ENCODE peak calls at places on chromosomes 7 and 10, in seven cellular contexts. N is naive thymus-derived CD4-positive, alpha-beta T cell; Y is HCT116; A is thoracic aorta; E is effector memory CD4-positive, alpha-beta T cell; P is left lung; W is Peyer's patch. Z is an unnamed sample.
A peak's percentile ranks its signal among the peaks of the same experiment; 100 is the strongest.

GRCh38 chr7:151990567-151990966 is 34.3 kb downstream of the GALNTL5 start:
- DNase-seq in W (no peak), N (no peak), A (no peak), Y (no peak), P (no peak), E (no peak), Z (no peak)

GRCh38 chr7:24152907-24153513 is 131.0 kb upstream of the NPY start:
- DNase-seq in N (no peak), W (no peak), A (no peak), E (no peak), Y (no peak), P (no peak), Z (peak; percentile 39)

GRCh38 chr10:92552310-92552709 is 21.6 kb downstream of the IDE start:
- DNase-seq in A (no peak), W (no peak), E (no peak), Y (no peak), N (no peak), P (no peak), Z (no peak)

GRCh38 chr10:66982792-66983481 is 57.1 kb downstream of the LRRTM3 start:
- DNase-seq in Y (no peak), P (no peak), N (no peak), W (no peak), A (no peak), E (no peak), Z (no peak)

GRCh38 chr10:29719281-29719675 is 84.5 kb upstream of the SVIL start:
- DNase-seq in P (no peak), E (no peak), N (no peak), Y (no peak), A (no peak), W (no peak), Z (no peak)

GRCh38 chr10:119516381-119517234 is 25.9 kb downstream of the RGS10 start:
- DNase-seq in A (no peak), N (peak; percentile 75), W (no peak), E (peak; percentile 51), P (peak; percentile 58), Y (no peak), Z (peak; percentile 32)

GRCh38 chr7:110084177-110084807 is 1006.6 kb upstream of the LRRN3 start:
- DNase-seq in A (no peak), W (no peak), N (no peak), Y (no peak), P (no peak), E (no peak), Z (no peak)

GRCh38 chr10:20954519-20954918 is 57.4 kb upstream of the NEBL start:
- DNase-seq in A (no peak), E (no peak), P (no peak), Y (no peak), W (no peak), N (no peak), Z (no peak)

GRCh38 chr10:60465801-60466200 is 76.1 kb upstream of the ANK3 start:
- DNase-seq in P (no peak), N (no peak), E (no peak), A (no peak), Y (no peak), W (no peak), Z (no peak)

GRCh38 chr7:19470031-19470430 is 238.8 kb downstream of the POLR1F start:
- DNase-seq in A (no peak), W (no peak), P (no peak), Y (no peak), N (no peak), E (no peak), Z (no peak)

GRCh38 chr10:101558671-101559595 is 29.1 kb downstream of the POLL start:
- DNase-seq in P (no peak), A (no peak), N (no peak), W (no peak), E (no peak), Y (no peak), Z (no peak)

GRCh38 chr10:17200035-17200884 is 1.2 kb downstream of the TRDMT1 start:
- DNase-seq in E (no peak), P (no peak), N (no peak), W (no peak), Y (no peak), A (no peak), Z (peak; percentile 16)

GRCh38 chr7:139370301-139370942 is 10.7 kb downstream of the LUC7L2 start:
- DNase-seq in N (no peak), Y (no peak), P (no peak), A (no peak), W (no peak), E (no peak), Z (no peak)

GRCh38 chr7:90594791-90595317 is 1.3 kb upstream of the CDK14 start:
- DNase-seq in E (no peak), W (no peak), N (no peak), Y (no peak), P (peak; percentile 46), A (peak; percentile 24), Z (no peak)

GRCh38 chr10:31694929-31695837 is 233.4 kb downstream of the ARHGAP12 start:
- DNase-seq in P (no peak), E (no peak), W (no peak), Y (no peak), A (no peak), N (no peak), Z (no peak)

GRCh38 chr10:31701546-31701945 is 227.1 kb downstream of the ARHGAP12 start:
- DNase-seq in W (no peak), P (no peak), E (no peak), A (no peak), N (no peak), Y (no peak), Z (no peak)

GRCh38 chr10:31700222-31700621 is 228.4 kb downstream of the ARHGAP12 start:
- DNase-seq in P (no peak), Y (no peak), A (no peak), N (no peak), E (no peak), W (no peak), Z (no peak)

GRCh38 chr10:31697271-31698168 is 231.1 kb downstream of the ARHGAP12 start:
- DNase-seq in Y (no peak), P (peak; percentile 83), E (no peak), N (no peak), A (peak; percentile 85), W (peak; percentile 63), Z (no peak)

GRCh38 chr10:31698169-31698890 is 230.3 kb downstream of the ARHGAP12 start:
- DNase-seq in A (no peak), E (no peak), N (no peak), P (no peak), Y (no peak), W (no peak), Z (no peak)
- H3K4me1 ChIP-seq in A (peaks cover 63% of the 10 kb centered on the region), E (no peaks in the 10 kb centered on the region), N (no peaks in the 10 kb centered on the region), P (peaks cover 78% of the 10 kb centered on the region), Y (no peaks in the 10 kb centered on the region), W (no peaks in the 10 kb centered on the region), Z (peaks cover 2% of the 10 kb centered on the region)

DNA sequence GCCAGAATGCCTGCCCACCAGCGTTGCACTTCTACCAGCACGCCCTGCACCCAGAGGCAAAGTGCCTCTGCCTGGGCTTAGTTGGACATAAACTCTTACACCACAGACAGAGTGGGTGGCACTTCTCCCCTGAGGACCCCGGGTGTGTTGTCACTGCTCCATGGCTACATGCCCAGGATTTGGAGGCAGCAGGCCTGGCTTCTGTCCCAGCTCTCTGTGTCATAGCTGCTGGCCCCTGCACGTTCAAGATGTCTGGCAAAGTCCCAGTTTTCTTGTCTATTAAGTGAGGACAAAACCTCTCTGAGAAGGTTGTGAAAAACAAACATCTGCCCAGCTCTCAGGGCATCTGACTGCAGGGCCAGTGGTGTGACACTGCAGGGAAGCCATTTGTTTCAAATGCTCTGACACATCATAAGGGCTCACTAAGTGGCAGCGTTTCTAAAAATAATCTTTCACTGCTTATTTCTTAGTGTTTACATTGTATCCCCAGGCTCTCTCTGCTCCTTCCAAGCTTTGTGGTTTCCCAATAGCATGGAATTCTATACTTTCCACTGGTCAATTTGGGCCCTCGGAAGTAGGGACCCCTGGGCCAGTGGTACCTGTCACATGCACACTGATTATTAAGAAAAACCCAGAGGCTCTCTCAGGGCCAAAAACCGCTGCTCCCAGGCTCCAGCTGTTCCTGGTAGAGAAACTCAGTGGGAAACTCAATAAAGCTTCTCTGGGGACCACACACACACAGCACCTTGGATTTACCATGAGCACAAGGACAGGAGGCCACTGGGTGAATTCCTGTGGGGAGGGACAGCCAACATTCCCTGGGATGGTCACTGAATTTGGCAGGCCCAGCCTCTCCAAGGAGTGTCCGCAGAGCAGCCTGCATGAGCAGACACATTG is 86.2 kb upstream of the ANLN start:
- DNase-seq in Y (peak; percentile 83), A (peak; percentile 90), N (no peak), W (peak; percentile 49), P (peak; percentile 89), E (no peak), Z (no peak)
- H3K4me3 ChIP-seq in Y (peak overlapping the region; percentile 8), A (no peak overlapping the region), N (no peak overlapping the region), W (no peak overlapping the region), P (no peak overlapping the region), E (no peak overlapping the region), Z (no peak overlapping the region)

GRCh38 chr7:132934017-132934416 is 147.9 kb downstream of the CHCHD3 start:
- DNase-seq in P (no peak), N (no peak), W (no peak), Y (no peak), E (no peak), A (no peak), Z (no peak)

GRCh38 chr7:132932321-132933075 is 149.4 kb downstream of the CHCHD3 start:
- DNase-seq in Y (no peak), P (no peak), N (no peak), W (no peak), E (no peak), A (no peak), Z (no peak)

GRCh38 chr7:132937286-132937685 is 144.6 kb downstream of the CHCHD3 start:
- DNase-seq in W (no peak), N (no peak), E (no peak), P (no peak), A (no peak), Y (no peak), Z (no peak)

GRCh38 chr7:132933076-132933466 is 148.8 kb downstream of the CHCHD3 start:
- DNase-seq in E (no peak), P (no peak), N (no peak), Y (no peak), A (no peak), W (no peak), Z (peak; percentile 9)

DNA sequence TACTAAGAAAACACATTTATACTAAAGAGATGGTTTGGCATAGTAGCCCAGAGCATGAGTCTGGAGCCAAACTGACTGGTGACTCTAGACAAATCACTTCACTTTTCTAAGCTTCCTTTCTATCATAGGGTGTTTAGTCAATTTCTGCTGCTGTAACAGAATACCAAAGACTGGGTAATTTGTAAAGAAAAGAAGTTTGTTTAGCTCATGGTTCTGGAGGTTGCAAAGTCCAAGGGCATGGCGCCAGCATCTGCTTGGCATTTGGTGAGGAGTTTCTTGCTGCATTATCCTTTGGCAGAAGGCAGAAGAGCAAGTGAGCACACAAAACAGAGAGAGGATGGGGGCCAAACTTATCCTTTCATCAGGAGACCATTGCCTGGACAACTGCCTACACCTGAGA is 146.3 kb downstream of the CHCHD3 start:
- DNase-seq in W (no peak), N (no peak), E (no peak), A (no peak), Y (no peak), P (no peak), Z (no peak)
- H3K4me1 ChIP-seq in W (no peaks in the 10 kb centered on the region), N (no peaks in the 10 kb centered on the region), E (no peaks in the 10 kb centered on the region), A (no peaks in the 10 kb centered on the region), Y (no peaks in the 10 kb centered on the region), P (no peaks in the 10 kb centered on the region), Z (no peaks in the 10 kb centered on the region)

DNA sequence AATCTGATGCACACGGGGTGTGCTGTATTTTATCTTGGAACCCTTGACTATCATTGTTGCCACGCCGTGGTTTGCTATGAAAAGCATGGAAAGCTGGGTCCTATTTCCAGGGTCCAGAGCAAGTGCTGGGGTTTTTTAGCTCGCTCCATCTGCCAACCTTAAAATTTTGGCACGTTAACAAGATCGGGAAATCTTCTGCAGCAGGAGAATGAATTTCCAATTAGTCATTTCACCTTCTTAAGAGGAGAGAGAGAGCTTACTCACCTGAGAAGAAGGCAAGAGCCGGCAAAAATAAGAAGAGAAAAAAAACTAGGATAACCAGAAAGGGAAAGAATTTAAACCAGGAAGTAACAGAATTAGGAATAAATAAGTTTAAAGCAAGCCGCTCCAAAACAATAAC is 223.6 kb upstream of the CELF2 start:
- DNase-seq in P (no peak), W (no peak), E (no peak), A (no peak), N (no peak), Y (no peak), Z (no peak)
- H3K4me3 ChIP-seq in P (peak overlapping the region; percentile 23), W (no peak overlapping the region), E (no peak overlapping the region), A (no peak overlapping the region), N (no peak overlapping the region), Y (no peak overlapping the region), Z (no peak overlapping the region)